ENCODE peak calls at places on chromosomes 16 and 17, in ten cellular contexts. One of them, this sample, is unnamed.
A peak's percentile ranks its signal among the peaks of the same experiment; 100 is the strongest.

GRCh38 chr17:32936894-32937500 is 9.0 kb downstream of the TMEM98 start:
- DNase-seq in dorsolateral prefrontal cortex: peak; percentile 55
- DNase-seq in AG04450: peak; percentile 42
- DNase-seq in pancreas: peak; percentile 85
- DNase-seq in GM06990: peak; percentile 42
- DNase-seq in stomach: peak; percentile 82
- DNase-seq in thoracic aorta: peak; percentile 18
- DNase-seq in mammary epithelial cell: peak; percentile 59
- DNase-seq in right lobe of liver: peak; percentile 61
- DNase-seq in foreskin fibroblast: peak; percentile 41
- DNase-seq in this sample: peak; percentile 36

GRCh38 chr16:27514806-27515205 is 34.9 kb downstream of the GTF3C1 start:
- DNase-seq in GM06990: no peak
- DNase-seq in mammary epithelial cell: no peak
- DNase-seq in dorsolateral prefrontal cortex: peak; percentile 50
- DNase-seq in foreskin fibroblast: no peak
- DNase-seq in AG04450: peak; percentile 16
- DNase-seq in right lobe of liver: no peak
- DNase-seq in stomach: no peak
- DNase-seq in pancreas: no peak
- DNase-seq in thoracic aorta: no peak
- DNase-seq in this sample: no peak

GRCh38 chr16:86044241-86044671 is 145.3 kb downstream of the IRF8 start:
- DNase-seq in dorsolateral prefrontal cortex: no peak
- DNase-seq in pancreas: no peak
- DNase-seq in AG04450: peak; percentile 23
- DNase-seq in GM06990: peak; percentile 31
- DNase-seq in mammary epithelial cell: no peak
- DNase-seq in foreskin fibroblast: peak; percentile 5
- DNase-seq in thoracic aorta: no peak
- DNase-seq in right lobe of liver: no peak
- DNase-seq in stomach: peak; percentile 31
- DNase-seq in this sample: peak; percentile 15

GRCh38 chr17:64326420-64327054 is 63.5 kb upstream of the TEX2 start:
- DNase-seq in mammary epithelial cell: peak; percentile 77
- DNase-seq in thoracic aorta: peak; percentile 33
- DNase-seq in dorsolateral prefrontal cortex: no peak
- DNase-seq in pancreas: no peak
- DNase-seq in foreskin fibroblast: no peak
- DNase-seq in GM06990: no peak
- DNase-seq in stomach: peak; percentile 44
- DNase-seq in AG04450: no peak
- DNase-seq in right lobe of liver: no peak
- DNase-seq in this sample: no peak

GRCh38 chr17:28416703-28417311 is 10.8 kb upstream of the SLC46A1 start:
- DNase-seq in right lobe of liver: peak; percentile 77
- DNase-seq in stomach: peak; percentile 70
- DNase-seq in AG04450: peak; percentile 24
- DNase-seq in pancreas: no peak
- DNase-seq in foreskin fibroblast: peak; percentile 32
- DNase-seq in thoracic aorta: no peak
- DNase-seq in mammary epithelial cell: peak; percentile 56
- DNase-seq in GM06990: no peak
- DNase-seq in dorsolateral prefrontal cortex: no peak
- DNase-seq in this sample: peak; percentile 8

GRCh38 chr17:7834554-7834890 is 505 bp downstream of the KDM6B start:
- DNase-seq in foreskin fibroblast: peak; percentile 46
- DNase-seq in thoracic aorta: no peak
- DNase-seq in right lobe of liver: peak; percentile 87
- DNase-seq in AG04450: no peak
- DNase-seq in mammary epithelial cell: peak; percentile 58
- DNase-seq in stomach: peak; percentile 68
- DNase-seq in GM06990: peak; percentile 64
- DNase-seq in dorsolateral prefrontal cortex: no peak
- DNase-seq in pancreas: peak; percentile 76
- DNase-seq in this sample: no peak

GRCh38 chr16:4309833-4310266 is 6.0 kb upstream of the GLIS2 start:
- DNase-seq in dorsolateral prefrontal cortex: no peak
- DNase-seq in thoracic aorta: no peak
- DNase-seq in GM06990: peak; percentile 77
- DNase-seq in AG04450: peak; percentile 80
- DNase-seq in stomach: peak; percentile 82
- DNase-seq in mammary epithelial cell: no peak
- DNase-seq in right lobe of liver: no peak
- DNase-seq in pancreas: peak; percentile 88
- DNase-seq in foreskin fibroblast: peak; percentile 72
- DNase-seq in this sample: peak; percentile 58

GRCh38 chr16:2762711-2763110 is 10.3 kb downstream of the SRRM2 start:
- DNase-seq in AG04450: no peak
- DNase-seq in GM06990: no peak
- DNase-seq in thoracic aorta: no peak
- DNase-seq in dorsolateral prefrontal cortex: no peak
- DNase-seq in stomach: no peak
- DNase-seq in right lobe of liver: no peak
- DNase-seq in foreskin fibroblast: no peak
- DNase-seq in mammary epithelial cell: no peak
- DNase-seq in pancreas: peak; percentile 5
- DNase-seq in this sample: no peak

GRCh38 chr16:58510097-58510775 is 5.1 kb upstream of the SETD6 start:
- DNase-seq in pancreas: peak; percentile 59
- DNase-seq in dorsolateral prefrontal cortex: no peak
- DNase-seq in GM06990: no peak
- DNase-seq in right lobe of liver: no peak
- DNase-seq in AG04450: no peak
- DNase-seq in stomach: peak; percentile 20
- DNase-seq in foreskin fibroblast: no peak
- DNase-seq in thoracic aorta: no peak
- DNase-seq in mammary epithelial cell: no peak
- DNase-seq in this sample: no peak

GRCh38 chr16:31063843-31064611 is 10.0 kb downstream of the ZNF668 start:
- DNase-seq in thoracic aorta: no peak
- DNase-seq in GM06990: no peak
- DNase-seq in dorsolateral prefrontal cortex: no peak
- DNase-seq in mammary epithelial cell: no peak
- DNase-seq in right lobe of liver: no peak
- DNase-seq in pancreas: no peak
- DNase-seq in AG04450: no peak
- DNase-seq in foreskin fibroblast: no peak
- DNase-seq in stomach: no peak
- DNase-seq in this sample: no peak

GRCh38 chr17:412211-413015 is 59.8 kb upstream of the RPH3AL start:
- DNase-seq in foreskin fibroblast: peak; percentile 42
- DNase-seq in pancreas: no peak
- DNase-seq in thoracic aorta: no peak
- DNase-seq in AG04450: peak; percentile 46
- DNase-seq in right lobe of liver: no peak
- DNase-seq in mammary epithelial cell: peak; percentile 34
- DNase-seq in GM06990: no peak
- DNase-seq in dorsolateral prefrontal cortex: peak; percentile 69
- DNase-seq in stomach: peak; percentile 51
- DNase-seq in this sample: peak; percentile 50

GRCh38 chr17:61005358-61005757 is 327.7 kb downstream of the BCAS3 start:
- DNase-seq in foreskin fibroblast: no peak
- DNase-seq in mammary epithelial cell: no peak
- DNase-seq in right lobe of liver: no peak
- DNase-seq in stomach: no peak
- DNase-seq in thoracic aorta: no peak
- DNase-seq in GM06990: no peak
- DNase-seq in AG04450: no peak
- DNase-seq in dorsolateral prefrontal cortex: no peak
- DNase-seq in pancreas: no peak
- DNase-seq in this sample: no peak

GRCh38 chr17:17391575-17392370 is 85.0 kb upstream of the MED9 start:
- DNase-seq in stomach: no peak
- DNase-seq in thoracic aorta: no peak
- DNase-seq in mammary epithelial cell: peak; percentile 20
- DNase-seq in AG04450: no peak
- DNase-seq in GM06990: peak; percentile 28
- DNase-seq in pancreas: peak; percentile 8
- DNase-seq in foreskin fibroblast: no peak
- DNase-seq in dorsolateral prefrontal cortex: no peak
- DNase-seq in right lobe of liver: no peak
- DNase-seq in this sample: no peak

GRCh38 chr17:1360975-1361374 is 39.0 kb downstream of the YWHAE start:
- DNase-seq in AG04450: no peak
- DNase-seq in foreskin fibroblast: no peak
- DNase-seq in right lobe of liver: no peak
- DNase-seq in mammary epithelial cell: no peak
- DNase-seq in thoracic aorta: no peak
- DNase-seq in stomach: no peak
- DNase-seq in GM06990: no peak
- DNase-seq in dorsolateral prefrontal cortex: no peak
- DNase-seq in pancreas: no peak
- DNase-seq in this sample: no peak

GRCh38 chr16:28596840-28597691 is at the start of gene SULT1A2:
- DNase-seq in stomach: peak; percentile 60
- DNase-seq in dorsolateral prefrontal cortex: no peak
- DNase-seq in right lobe of liver: peak; percentile 88
- DNase-seq in pancreas: peak; percentile 87
- DNase-seq in mammary epithelial cell: peak; percentile 66
- DNase-seq in AG04450: no peak
- DNase-seq in GM06990: no peak
- DNase-seq in foreskin fibroblast: no peak
- DNase-seq in thoracic aorta: no peak
- DNase-seq in this sample: no peak

GRCh38 chr16:27745348-27745747 is 195.4 kb downstream of the KATNIP start:
- DNase-seq in GM06990: no peak
- DNase-seq in pancreas: no peak
- DNase-seq in AG04450: no peak
- DNase-seq in dorsolateral prefrontal cortex: no peak
- DNase-seq in mammary epithelial cell: no peak
- DNase-seq in foreskin fibroblast: no peak
- DNase-seq in thoracic aorta: no peak
- DNase-seq in right lobe of liver: no peak
- DNase-seq in stomach: no peak
- DNase-seq in this sample: no peak

GRCh38 chr17:49454050-49454449 is 39.4 kb upstream of the PHB1 start:
- DNase-seq in right lobe of liver: no peak
- DNase-seq in AG04450: no peak
- DNase-seq in dorsolateral prefrontal cortex: peak; percentile 75
- DNase-seq in GM06990: no peak
- DNase-seq in mammary epithelial cell: peak; percentile 40
- DNase-seq in pancreas: no peak
- DNase-seq in foreskin fibroblast: peak; percentile 39
- DNase-seq in stomach: no peak
- DNase-seq in thoracic aorta: no peak
- DNase-seq in this sample: no peak
- H3K4me3 ChIP-seq in right lobe of liver: no peak overlapping the region
- H3K4me3 ChIP-seq in AG04450: no peak overlapping the region
- H3K4me3 ChIP-seq in dorsolateral prefrontal cortex: no peak overlapping the region
- H3K4me3 ChIP-seq in GM06990: no peak overlapping the region
- H3K4me3 ChIP-seq in mammary epithelial cell: no peak overlapping the region
- H3K4me3 ChIP-seq in pancreas: no peak overlapping the region
- H3K4me3 ChIP-seq in foreskin fibroblast: no peak overlapping the region
- H3K4me3 ChIP-seq in stomach: no peak overlapping the region
- H3K4me3 ChIP-seq in thoracic aorta: no peak overlapping the region
- H3K4me3 ChIP-seq in this sample: no peak overlapping the region

DNA sequence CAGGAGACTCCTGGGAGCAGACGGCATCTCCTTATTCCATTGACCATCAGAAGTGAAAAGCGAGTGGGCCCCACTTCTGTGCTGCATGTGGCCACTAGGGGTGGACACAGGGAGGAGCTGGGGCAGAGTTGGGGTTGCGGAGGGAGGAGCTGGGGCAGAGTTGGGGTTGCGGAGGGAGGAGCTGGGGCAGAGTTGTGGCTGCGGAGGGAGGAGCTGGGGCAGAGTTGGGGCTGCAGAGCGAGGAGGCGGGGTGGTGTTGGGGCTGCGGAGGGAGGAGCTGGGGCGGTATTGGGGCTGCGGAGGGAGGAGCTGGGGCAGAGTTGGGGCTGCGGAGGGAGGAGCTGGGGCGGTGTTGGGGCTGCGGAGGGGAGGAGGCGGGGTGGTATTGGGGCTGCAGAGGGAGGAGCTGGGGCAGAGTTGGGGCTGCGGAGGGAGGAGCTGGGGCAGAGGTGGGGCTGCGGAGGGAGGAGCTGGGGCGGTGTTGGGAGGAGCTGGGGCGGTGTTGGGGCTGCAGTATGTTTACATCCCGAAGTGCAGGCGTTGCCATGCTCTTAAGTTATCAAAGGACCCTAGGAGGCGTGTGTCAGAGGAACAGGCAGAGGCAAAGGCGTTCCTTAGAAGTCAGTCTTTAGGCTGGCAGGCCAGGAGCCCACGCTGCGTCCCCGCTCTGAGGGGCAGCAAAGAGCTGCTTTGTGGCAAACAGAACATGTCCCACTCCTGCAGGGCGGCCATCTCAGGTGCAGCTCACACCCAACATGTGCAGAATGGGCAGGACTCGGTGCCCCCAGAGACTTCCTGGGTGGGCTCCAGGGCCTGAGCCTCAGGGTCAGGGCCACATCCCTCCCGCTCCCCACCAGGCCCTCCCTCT is 76.0 kb downstream of the ZNF778 start:
- DNase-seq in GM06990: no peak
- DNase-seq in dorsolateral prefrontal cortex: no peak
- DNase-seq in foreskin fibroblast: no peak
- DNase-seq in right lobe of liver: no peak
- DNase-seq in mammary epithelial cell: no peak
- DNase-seq in pancreas: peak; percentile 51
- DNase-seq in stomach: peak; percentile 62
- DNase-seq in AG04450: no peak
- DNase-seq in thoracic aorta: no peak
- DNase-seq in this sample: no peak
- TF ChIP-seq CTCF in GM06990: peak; percentile 6
- TF ChIP-seq CTCF in dorsolateral prefrontal cortex: no peak
- TF ChIP-seq CTCF in foreskin fibroblast: peak; percentile 3
- TF ChIP-seq CTCF in right lobe of liver: no peak
- TF ChIP-seq CTCF in mammary epithelial cell: no peak
- TF ChIP-seq CTCF in pancreas: no peak
- TF ChIP-seq CTCF in stomach: no peak
- TF ChIP-seq CTCF in AG04450: peak; percentile 17
- TF ChIP-seq CTCF in thoracic aorta: no peak
- TF ChIP-seq CTCF in this sample: peak; percentile 43

GRCh38 chr16:49492090-49492801 is 118.6 kb downstream of the C16orf78 start:
- DNase-seq in dorsolateral prefrontal cortex: no peak
- DNase-seq in foreskin fibroblast: no peak
- DNase-seq in AG04450: no peak
- DNase-seq in GM06990: no peak
- DNase-seq in mammary epithelial cell: no peak
- DNase-seq in right lobe of liver: peak; percentile 68
- DNase-seq in thoracic aorta: no peak
- DNase-seq in pancreas: peak; percentile 79
- DNase-seq in stomach: peak; percentile 44
- DNase-seq in this sample: no peak
- H3K4me3 ChIP-seq in dorsolateral prefrontal cortex: no peak overlapping the region
- H3K4me3 ChIP-seq in foreskin fibroblast: no peak overlapping the region
- H3K4me3 ChIP-seq in AG04450: no peak overlapping the region
- H3K4me3 ChIP-seq in GM06990: no peak overlapping the region
- H3K4me3 ChIP-seq in mammary epithelial cell: no peak overlapping the region
- H3K4me3 ChIP-seq in right lobe of liver: peak overlapping the region; percentile 35
- H3K4me3 ChIP-seq in thoracic aorta: peak overlapping the region; percentile 66
- H3K4me3 ChIP-seq in pancreas: no peak overlapping the region
- H3K4me3 ChIP-seq in stomach: peak overlapping the region; percentile 43
- H3K4me3 ChIP-seq in this sample: no peak overlapping the region

DNA sequence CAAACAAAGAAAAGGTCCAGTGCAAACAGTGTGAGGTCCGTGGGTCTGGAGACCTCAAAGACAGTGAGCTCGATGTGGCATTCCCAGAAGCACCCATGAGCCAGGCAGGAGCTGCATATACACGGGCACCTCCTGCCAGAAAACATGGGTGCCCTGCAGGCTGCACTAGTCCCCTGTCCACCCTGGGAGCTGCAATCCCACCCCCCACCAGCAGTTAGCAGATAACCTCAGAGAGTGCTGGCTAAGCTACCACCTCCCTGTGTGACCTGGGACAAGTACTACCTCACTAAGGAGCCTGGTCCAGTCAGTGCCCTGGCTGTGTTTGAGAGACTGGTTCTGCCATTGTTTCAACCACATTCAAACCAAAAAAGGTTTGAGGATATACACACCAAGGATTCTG is 135.7 kb downstream of the ZNF423 start:
- DNase-seq in foreskin fibroblast: no peak
- DNase-seq in GM06990: no peak
- DNase-seq in AG04450: no peak
- DNase-seq in stomach: no peak
- DNase-seq in pancreas: no peak
- DNase-seq in right lobe of liver: no peak
- DNase-seq in thoracic aorta: no peak
- DNase-seq in mammary epithelial cell: no peak
- DNase-seq in dorsolateral prefrontal cortex: no peak
- DNase-seq in this sample: no peak
- TF ChIP-seq CTCF in foreskin fibroblast: no peak
- TF ChIP-seq CTCF in GM06990: no peak
- TF ChIP-seq CTCF in AG04450: no peak
- TF ChIP-seq CTCF in stomach: no peak
- TF ChIP-seq CTCF in pancreas: no peak
- TF ChIP-seq CTCF in right lobe of liver: no peak
- TF ChIP-seq CTCF in thoracic aorta: no peak
- TF ChIP-seq CTCF in mammary epithelial cell: no peak
- TF ChIP-seq CTCF in dorsolateral prefrontal cortex: no peak
- TF ChIP-seq CTCF in this sample: no peak